ENCODE peak calls at places on chromosomes 11 and 22, in six cellular contexts. E is SW 1271, Z is NCI-H510A, M is cardiac fibroblast, O is adrenal gland, F is brain microvascular endothelial cell. I is an unnamed sample.

GRCh38 chr11:132999519-132999918 is 532.8 kb downstream of the OPCML start:
- DNase-seq in M (no peak), E (no peak), O (no peak), F (no peak), Z (no peak), I (no peak)

GRCh38 chr11:127114035-127114434 is 113.5 kb upstream of the KIRREL3 start:
- DNase-seq in M (no peak), F (no peak), Z (no peak), E (no peak), O (no peak), I (no peak)

GRCh38 chr22:28358244-28358777 is 321.3 kb downstream of the TTC28 start:
- DNase-seq in F (no peak), E (no peak), Z (no peak), M (no peak), O (no peak), I (no peak)

GRCh38 chr11:69651834-69652620 is 11.1 kb downstream of the CCND1 start:
- DNase-seq in M (no peak), Z (no peak), F (no peak), O (no peak), E (no peak), I (no peak)

GRCh38 chr22:39254789-39255298 is 10.1 kb upstream of the PDGFB start:
- DNase-seq in M (no peak), O (no peak), E (no peak), Z (no peak), F (peak), I (no peak)

GRCh38 chr11:71190551-71190950 is 61.8 kb downstream of the SHANK2 start:
- DNase-seq in M (no peak), F (no peak), O (no peak), Z (no peak), E (no peak), I (no peak)

GRCh38 chr11:46356911-46357482 is 9.7 kb downstream of the DGKZ start:
- DNase-seq in M (peak), Z (no peak), O (no peak), F (peak), E (no peak), I (no peak)

GRCh38 chr11:35515224-35515623 is 10.2 kb downstream of the PAMR1 start:
- DNase-seq in F (peak), E (no peak), Z (no peak), M (peak), O (no peak), I (no peak)

GRCh38 chr11:4751201-4751600 is 18.5 kb downstream of the OR51F1 start:
- DNase-seq in M (no peak), E (no peak), O (no peak), Z (no peak), F (no peak), I (no peak)

GRCh38 chr11:118610773-118611432 is 3.5 kb downstream of the PHLDB1 start:
- DNase-seq in F (peak), Z (no peak), O (peak), E (no peak), M (peak), I (peak)

GRCh38 chr11:96001037-96001436 is 77.1 kb upstream of the MTMR2 start:
- DNase-seq in O (peak), F (no peak), M (peak), Z (no peak), E (no peak), I (no peak)